ENCODE peak calls at places on chromosomes 4 and X, in ten cellular contexts. K, N, L, X, B, T, F, J, U and I are unnamed samples. For H3K27me3 and H3K9me3, the result is how much of the 10 kb centered on the place peaks cover.

GRCh38 chr4:108683479-108683878 is 33.1 kb downstream of the OSTC start:
- DNase-seq in K (no peak), N (no peak), L (no peak), X (no peak), B (no peak), T (no peak), F (no peak), J (no peak), U (peak), I (no peak)

GRCh38 chr4:77347341-77347740 is 190.3 kb downstream of the CCNG2 start:
- DNase-seq in K (no peak), N (no peak), L (no peak), X (no peak), B (no peak), T (no peak), F (no peak), J (no peak), U (peak), I (no peak)

GRCh38 chr4:185623444-185624247 is 88.3 kb upstream of the PDLIM3 start:
- DNase-seq in K (no peak), N (no peak), L (no peak), X (no peak), B (no peak), T (no peak), F (no peak), J (no peak), U (no peak), I (no peak)

GRCh38 chr4:5373327-5373726 is 322.0 kb downstream of the STK32B start:
- DNase-seq in K (no peak), N (no peak), L (no peak), X (no peak), B (no peak), T (no peak), F (no peak), J (no peak), U (no peak), I (no peak)

GRCh38 chr4:150572704-150573504 is 9.0 kb upstream of the MAB21L2 start:
- DNase-seq in K (no peak), N (no peak), L (no peak), X (no peak), B (no peak), T (no peak), F (no peak), J (no peak), U (no peak), I (no peak)

GRCh38 chr4:42070463-42070862 is 80.1 kb downstream of the SLC30A9 start:
- DNase-seq in K (no peak), N (no peak), L (no peak), X (no peak), B (no peak), T (no peak), F (no peak), J (no peak), U (no peak), I (no peak)

GRCh38 chr4:159549092-159549491 is 446.2 kb downstream of the RAPGEF2 start:
- DNase-seq in K (no peak), N (no peak), L (no peak), X (no peak), B (no peak), T (no peak), F (no peak), J (no peak), U (no peak), I (no peak)

GRCh38 chr4:138669479-138670165 is 346.0 kb upstream of the NOCT start:
- DNase-seq in K (no peak), N (no peak), L (no peak), X (peak), B (no peak), T (no peak), F (no peak), J (peak), U (no peak), I (no peak)

GRCh38 chr4:119559044-119559647 is 69.5 kb downstream of the PDE5A start:
- DNase-seq in K (no peak), N (no peak), L (no peak), X (no peak), B (no peak), T (no peak), F (no peak), J (no peak), U (peak), I (no peak)

GRCh38 chrX:69076084-69076483 is 89.2 kb downstream of the PJA1 start:
- DNase-seq in K (no peak), N (no peak), L (no peak), X (no peak), B (peak), T (no peak), F (no peak), J (no peak), U (no peak), I (no peak)

GRCh38 chrX:48458711-48459110 is 11.3 kb downstream of the SLC38A5 start:
- DNase-seq in K (no peak), N (no peak), L (no peak), X (no peak), B (no peak), T (no peak), F (no peak), J (no peak), U (no peak), I (peak)

GRCh38 chr4:31516520-31516919 is 796.4 kb downstream of the PCDH7 start:
- DNase-seq in K (no peak), N (no peak), L (no peak), X (no peak), B (no peak), T (no peak), F (no peak), J (no peak), U (no peak), I (no peak)

GRCh38 chrX:122943918-122944317 is 240.2 kb upstream of the GRIA3 start:
- DNase-seq in K (no peak), N (no peak), L (no peak), X (no peak), B (no peak), T (no peak), F (no peak), J (no peak), U (no peak), I (no peak)

GRCh38 chr4:40193018-40193571 is 3.7 kb upstream of the RHOH start:
- DNase-seq in K (no peak), N (no peak), L (no peak), X (no peak), B (no peak), T (no peak), F (peak), J (no peak), U (peak), I (no peak)

GRCh38 chr4:145014365-145014764 is 83.6 kb downstream of the ANAPC10 start:
- DNase-seq in K (no peak), N (no peak), L (no peak), X (no peak), B (no peak), T (no peak), F (no peak), J (peak), U (no peak), I (no peak)

GRCh38 chr4:141375855-141376254 is 155.2 kb downstream of the ZNF330 start:
- DNase-seq in K (no peak), N (no peak), L (no peak), X (peak), B (peak), T (no peak), F (no peak), J (no peak), U (peak), I (no peak)

GRCh38 chr4:7506572-7506971 is 71.8 kb upstream of the PSAPL1 start:
- DNase-seq in K (no peak), N (no peak), L (no peak), X (no peak), B (no peak), T (no peak), F (no peak), J (no peak), U (no peak), I (no peak)

GRCh38 chr4:81211956-81212355 is 3.1 kb downstream of the PRKG2 start:
- DNase-seq in K (no peak), N (no peak), L (no peak), X (no peak), B (no peak), T (no peak), F (no peak), J (no peak), U (no peak), I (no peak)

GRCh38 chr4:8615921-8616787 is 23.6 kb downstream of the CPZ start:
- DNase-seq in K (no peak), N (peak), L (peak), X (no peak), B (no peak), T (no peak), F (no peak), J (no peak), U (no peak), I (peak)

GRCh38 chrX:154761977-154762528 is 611 bp upstream of the DKC1 start:
- DNase-seq in K (no peak), N (no peak), L (no peak), X (no peak), B (no peak), T (no peak), F (no peak), J (no peak), U (no peak), I (peak)

GRCh38 chrX:55522577-55523254 is 33.1 kb upstream of the USP51 start:
- DNase-seq in K (no peak), N (peak), L (no peak), X (no peak), B (no peak), T (no peak), F (no peak), J (no peak), U (no peak), I (peak)

GRCh38 chr4:12633058-12633651 is 851.0 kb downstream of the RAB28 start:
- DNase-seq in K (peak), N (peak), L (peak), X (peak), B (peak), T (no peak), F (peak), J (peak), U (peak), I (peak)

DNA sequence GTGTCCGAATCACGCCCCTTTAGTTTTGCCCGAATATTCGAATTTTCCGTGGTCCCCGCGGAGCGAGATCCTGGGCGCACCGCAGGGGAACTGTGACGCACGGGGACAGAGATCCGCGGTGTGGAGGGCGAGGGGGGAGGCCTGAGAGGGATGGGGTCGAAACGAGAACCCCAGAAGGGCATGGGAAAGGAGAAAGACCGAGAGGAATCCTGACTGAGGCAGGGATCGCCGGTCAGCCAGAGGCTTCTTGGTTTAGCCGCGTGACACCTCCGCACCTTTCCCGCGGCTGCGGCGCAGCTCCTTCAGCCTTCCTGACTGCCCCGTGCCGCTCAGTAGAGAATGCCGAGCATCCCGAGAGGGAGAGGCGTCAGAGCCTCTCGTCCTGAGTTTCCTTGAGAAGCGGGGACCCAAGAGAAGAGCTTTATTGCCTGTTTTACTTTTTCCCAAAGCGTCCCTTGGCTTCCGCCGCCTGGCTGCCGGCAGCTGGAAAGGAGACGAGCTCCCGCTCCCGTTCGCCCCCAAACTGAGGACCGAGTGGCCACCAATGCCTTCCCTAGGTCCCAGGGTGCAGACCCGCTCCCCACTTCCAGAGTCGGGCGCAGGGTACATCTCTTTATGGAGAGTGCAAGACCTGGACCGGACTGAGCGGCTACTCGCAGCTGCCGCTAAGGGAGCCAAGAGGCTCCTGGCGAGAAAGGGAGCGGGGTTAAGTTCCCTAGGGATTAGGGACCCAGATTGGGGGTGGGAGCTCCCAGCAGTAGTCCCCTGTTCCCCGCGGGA is 911 bp upstream of the GPR50 start:
- DNase-seq in K (no peak), N (no peak), L (no peak), X (no peak), B (no peak), T (no peak), F (no peak), J (no peak), U (no peak), I (no peak)
- H3K27me3 ChIP-seq in K (under half), N (half or more), L (under half), X (under half), B (under half), T (under half), F (under half), J (half or more), U (half or more), I (under half)

DNA sequence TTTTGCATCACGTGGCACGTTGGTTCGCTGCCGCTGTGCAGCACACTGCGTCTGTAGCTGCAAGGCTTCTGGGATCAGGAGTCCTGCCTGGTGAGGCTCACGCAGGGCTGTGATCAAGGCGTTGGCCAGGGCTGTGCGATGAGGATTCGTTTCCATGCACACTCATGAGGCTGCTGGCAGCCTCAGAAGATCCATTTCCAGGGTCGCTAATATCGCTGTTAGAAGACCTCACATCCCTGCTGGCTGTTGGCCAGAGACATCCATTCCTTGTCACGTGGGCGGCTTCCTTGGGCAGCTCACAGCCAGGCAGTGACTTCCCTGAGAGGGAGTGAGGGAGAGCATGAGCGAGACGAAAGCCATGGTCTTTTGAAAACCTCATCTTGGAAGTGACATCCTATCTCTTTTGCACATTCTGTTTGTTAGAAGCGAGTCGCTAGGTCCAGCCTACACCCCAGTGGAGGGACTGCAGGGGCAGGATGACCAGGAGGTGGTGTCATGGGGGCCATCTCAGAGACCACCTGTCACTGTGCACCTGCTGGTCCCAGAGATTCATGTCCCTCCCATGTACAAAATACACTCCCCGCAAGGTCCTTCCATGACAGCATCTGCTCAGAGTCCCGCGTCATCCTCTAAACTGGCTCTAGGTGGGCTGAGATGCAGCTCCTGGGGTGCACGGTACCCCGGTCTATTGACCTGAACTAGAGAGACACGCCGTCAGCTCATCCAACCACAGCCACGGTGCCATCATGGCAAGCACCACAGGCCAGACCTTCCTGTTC is 12.2 kb downstream of the RGS12 start:
- DNase-seq in K (peak), N (no peak), L (peak), X (no peak), B (peak), T (no peak), F (no peak), J (no peak), U (peak), I (peak)
- H3K4me3 ChIP-seq in K (no peak), N (no peak), L (no peak), X (no peak), B (no peak), T (peak), F (no peak), J (no peak), U (no peak), I (no peak)

GRCh38 chrX:101359966-101360365 is 11.4 kb upstream of the TIMM8A start:
- DNase-seq in K (no peak), N (no peak), L (no peak), X (no peak), B (no peak), T (no peak), F (no peak), J (no peak), U (no peak), I (no peak)
- H3K9me3 ChIP-seq in K (under half), N (under half), L (under half), X (under half), B (under half), T (under half), F (under half), J (under half), U (under half), I (under half)

GRCh38 chrX:40149286-40150175 is 51.8 kb upstream of the BCOR start:
- DNase-seq in K (no peak), N (no peak), L (no peak), X (no peak), B (no peak), T (no peak), F (no peak), J (no peak), U (no peak), I (no peak)

GRCh38 chrX:40152706-40153334 is 55.1 kb upstream of the BCOR start:
- DNase-seq in K (no peak), N (peak), L (peak), X (no peak), B (peak), T (no peak), F (no peak), J (peak), U (peak), I (peak)

GRCh38 chrX:40150503-40150902 is 52.7 kb upstream of the BCOR start:
- DNase-seq in K (no peak), N (no peak), L (no peak), X (no peak), B (no peak), T (no peak), F (no peak), J (no peak), U (no peak), I (no peak)

GRCh38 chrX:40152173-40152705 is 54.5 kb upstream of the BCOR start:
- DNase-seq in K (no peak), N (peak), L (no peak), X (no peak), B (no peak), T (no peak), F (no peak), J (no peak), U (no peak), I (peak)

DNA sequence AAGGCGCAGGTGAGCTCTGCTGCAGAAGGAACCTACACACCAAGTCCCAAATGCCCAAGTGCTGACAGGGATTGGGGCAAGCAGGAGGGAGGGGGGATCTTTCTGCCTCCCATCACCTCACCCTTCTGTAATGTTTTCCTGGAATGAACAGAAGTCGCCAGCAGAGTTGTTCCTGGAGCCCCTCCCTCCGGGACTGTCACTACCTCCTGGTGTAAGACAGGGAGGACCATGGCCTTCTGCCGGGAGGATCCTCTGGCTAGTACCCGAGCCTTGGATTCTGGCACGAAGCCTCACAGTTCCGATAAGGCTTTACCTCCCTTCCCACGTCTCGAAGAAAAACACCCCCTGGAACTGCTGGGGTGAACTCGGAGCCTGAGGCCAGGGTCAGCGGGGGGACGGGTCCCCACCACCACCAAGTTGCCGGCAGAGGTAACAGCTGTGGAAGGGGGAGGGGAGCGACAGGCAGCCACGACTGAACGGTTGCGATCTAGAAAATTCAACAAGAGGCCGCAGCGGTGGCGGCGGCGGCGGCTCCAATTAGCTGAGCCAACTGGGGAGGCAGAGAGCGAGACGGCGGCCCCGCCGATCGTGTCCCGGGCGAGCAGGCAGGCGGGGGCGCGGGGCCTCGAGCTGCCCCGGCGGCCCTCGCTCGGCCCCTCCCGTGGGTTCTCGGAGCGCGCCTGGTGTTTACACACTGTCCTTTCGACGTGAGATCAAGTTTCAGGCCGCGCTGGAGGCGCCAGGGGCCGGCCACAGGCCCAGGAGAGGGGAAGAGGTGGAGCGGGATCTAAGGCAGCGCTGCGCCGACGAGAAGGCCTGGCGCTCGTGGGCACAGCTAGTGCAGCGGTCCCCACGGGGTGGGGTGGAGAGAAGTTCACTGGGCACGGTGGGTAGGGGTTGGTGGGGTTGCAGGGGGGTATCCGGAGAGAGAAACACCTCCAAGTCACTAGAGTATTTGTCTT is 53.7 kb upstream of the BCOR start:
- DNase-seq in K (no peak), N (peak), L (no peak), X (no peak), B (no peak), T (no peak), F (no peak), J (peak), U (peak), I (peak)
- H3K27me3 ChIP-seq in K (under half), N (half or more), L (under half), X (under half), B (under half), T (under half), F (under half), J (half or more), U (half or more), I (under half)